ENCODE peak calls at places on chromosome 13, in six cellular contexts. One of them, this sample, is unnamed.

GRCh38 chr13:102580552-102581169 is 16.1 kb upstream of the TPP2 start:
- DNase-seq in GOT3: no peak
- DNase-seq in heart left ventricle: no peak
- DNase-seq in aorta: no peak
- DNase-seq in GM03348: peak; percentile 62
- DNase-seq in hippocampal formation: no peak
- DNase-seq in this sample: peak; percentile 78

GRCh38 chr13:39347926-39348901 is 254.8 kb downstream of the LHFPL6 start:
- DNase-seq in aorta: no peak
- DNase-seq in hippocampal formation: peak; percentile 24
- DNase-seq in GOT3: no peak
- DNase-seq in heart left ventricle: peak; percentile 71
- DNase-seq in GM03348: no peak
- DNase-seq in this sample: no peak

GRCh38 chr13:40764587-40765403 is 6.2 kb downstream of the MRPS31 start:
- DNase-seq in GOT3: no peak
- DNase-seq in hippocampal formation: no peak
- DNase-seq in GM03348: peak; percentile 7
- DNase-seq in aorta: no peak
- DNase-seq in heart left ventricle: no peak
- DNase-seq in this sample: peak; percentile 49

GRCh38 chr13:20489185-20489820 is 36.4 kb downstream of the CRYL1 start:
- DNase-seq in aorta: no peak
- DNase-seq in GOT3: no peak
- DNase-seq in GM03348: peak; percentile 30
- DNase-seq in heart left ventricle: no peak
- DNase-seq in hippocampal formation: no peak
- DNase-seq in this sample: no peak

GRCh38 chr13:40390290-40391008 is 276.0 kb downstream of the FOXO1 start:
- DNase-seq in GOT3: no peak
- DNase-seq in aorta: no peak
- DNase-seq in GM03348: no peak
- DNase-seq in hippocampal formation: no peak
- DNase-seq in heart left ventricle: no peak
- DNase-seq in this sample: no peak

GRCh38 chr13:113566227-113566561 is 18.4 kb upstream of the TFDP1 start:
- DNase-seq in GOT3: no peak
- DNase-seq in GM03348: no peak
- DNase-seq in heart left ventricle: peak; percentile 25
- DNase-seq in hippocampal formation: no peak
- DNase-seq in aorta: no peak
- DNase-seq in this sample: no peak

GRCh38 chr13:63948045-63948444 is 2532.4 kb upstream of the PCDH20 start:
- DNase-seq in heart left ventricle: no peak
- DNase-seq in GM03348: no peak
- DNase-seq in aorta: no peak
- DNase-seq in hippocampal formation: no peak
- DNase-seq in GOT3: no peak
- DNase-seq in this sample: no peak

GRCh38 chr13:110627761-110628476 is 12.6 kb downstream of the NAXD start:
- DNase-seq in heart left ventricle: no peak
- DNase-seq in GM03348: no peak
- DNase-seq in hippocampal formation: no peak
- DNase-seq in GOT3: no peak
- DNase-seq in aorta: no peak
- DNase-seq in this sample: no peak

GRCh38 chr13:73984949-73985691 is 149.1 kb downstream of the KLF12 start:
- DNase-seq in aorta: no peak
- DNase-seq in heart left ventricle: no peak
- DNase-seq in GM03348: no peak
- DNase-seq in hippocampal formation: no peak
- DNase-seq in GOT3: no peak
- DNase-seq in this sample: no peak

GRCh38 chr13:73844986-73845385 is 289.2 kb downstream of the KLF12 start:
- DNase-seq in aorta: no peak
- DNase-seq in heart left ventricle: no peak
- DNase-seq in hippocampal formation: no peak
- DNase-seq in GOT3: no peak
- DNase-seq in GM03348: peak; percentile 27
- DNase-seq in this sample: peak; percentile 13

GRCh38 chr13:104015646-104016396 is 949.6 kb upstream of the SLC10A2 start:
- DNase-seq in heart left ventricle: no peak
- DNase-seq in hippocampal formation: no peak
- DNase-seq in aorta: no peak
- DNase-seq in GM03348: no peak
- DNase-seq in GOT3: no peak
- DNase-seq in this sample: no peak

GRCh38 chr13:39959497-39959896 is 304.0 kb downstream of the COG6 start:
- DNase-seq in GM03348: no peak
- DNase-seq in heart left ventricle: no peak
- DNase-seq in GOT3: no peak
- DNase-seq in hippocampal formation: no peak
- DNase-seq in aorta: no peak
- DNase-seq in this sample: no peak

GRCh38 chr13:43346427-43346826 is 323.0 kb downstream of the DNAJC15 start:
- DNase-seq in aorta: no peak
- DNase-seq in hippocampal formation: no peak
- DNase-seq in heart left ventricle: no peak
- DNase-seq in GOT3: no peak
- DNase-seq in GM03348: no peak
- DNase-seq in this sample: no peak

GRCh38 chr13:30880756-30881155 is 25.3 kb upstream of the MEDAG start:
- DNase-seq in GM03348: peak; percentile 77
- DNase-seq in heart left ventricle: no peak
- DNase-seq in GOT3: no peak
- DNase-seq in hippocampal formation: no peak
- DNase-seq in aorta: no peak
- DNase-seq in this sample: peak; percentile 95